ENCODE peak calls at places on chromosome 6, in nine cellular contexts. L is prostate gland, Q is suprapubic skin, G is transverse colon, H is esophagus squamous epithelium, P is HepG2, N is endothelial cell of umbilical vein, K is vagina, W is stomach. Y is an unnamed sample. For H3K4me1 and H3K36me3, the result is how much of the 10 kb centered on the place peaks cover.

GRCh38 chr6:92376711-92377110 is 1042.6 kb downstream of the EPHA7 start:
- DNase-seq in L (no peak), Q (no peak), G (no peak), H (no peak), P (no peak), N (no peak), K (no peak), W (no peak), Y (no peak)

GRCh38 chr6:19802656-19803055 is 34.5 kb upstream of the ID4 start:
- DNase-seq in L (no peak), Q (no peak), G (no peak), H (no peak), P (no peak), N (no peak), K (no peak), W (no peak), Y (no peak)

GRCh38 chr6:13881621-13882165 is 43.1 kb upstream of the RNF182 start:
- DNase-seq in L (no peak), Q (no peak), G (no peak), H (no peak), P (no peak), N (no peak), K (no peak), W (no peak), Y (no peak)

GRCh38 chr6:113458368-113459010 is 398.7 kb upstream of the MARCKS start:
- DNase-seq in L (no peak), Q (no peak), G (no peak), H (no peak), P (no peak), N (peak), K (no peak), W (no peak), Y (no peak)

GRCh38 chr6:47733879-47734558 is 35.6 kb downstream of the ADGRF4 start:
- DNase-seq in L (peak), Q (no peak), G (no peak), H (no peak), P (peak), N (peak), K (no peak), W (no peak), Y (no peak)

GRCh38 chr6:168455847-168456530 is 15.0 kb downstream of the SMOC2 start:
- DNase-seq in L (no peak), Q (no peak), G (no peak), H (no peak), P (no peak), N (no peak), K (no peak), W (no peak), Y (no peak)

GRCh38 chr6:111027219-111027618 is 45.4 kb downstream of the RPF2 start:
- DNase-seq in L (no peak), Q (no peak), G (no peak), H (no peak), P (no peak), N (no peak), K (no peak), W (no peak), Y (no peak)

GRCh38 chr6:34718867-34719441 is 22.4 kb upstream of the ILRUN start:
- DNase-seq in L (no peak), Q (no peak), G (no peak), H (no peak), P (no peak), N (no peak), K (no peak), W (no peak), Y (no peak)

GRCh38 chr6:1821188-1822183 is 211.8 kb downstream of the FOXC1 start:
- DNase-seq in L (no peak), Q (no peak), G (no peak), H (no peak), P (peak), N (peak), K (no peak), W (no peak), Y (peak)

GRCh38 chr6:154595997-154596396 is 85.5 kb upstream of the CNKSR3 start:
- DNase-seq in L (no peak), Q (no peak), G (no peak), H (no peak), P (no peak), N (no peak), K (no peak), W (no peak), Y (no peak)

GRCh38 chr6:80259113-80259512 is 152.6 kb downstream of the BCKDHB start:
- DNase-seq in L (no peak), Q (no peak), G (no peak), H (no peak), P (no peak), N (no peak), K (no peak), W (no peak), Y (no peak)

GRCh38 chr6:52049252-52050050 is 38.0 kb downstream of the PKHD1 start:
- DNase-seq in L (no peak), Q (no peak), G (no peak), H (no peak), P (peak), N (peak), K (no peak), W (no peak), Y (no peak)

GRCh38 chr6:130178692-130179091 is 44.1 kb downstream of the SAMD3 start:
- DNase-seq in L (no peak), Q (no peak), G (no peak), H (no peak), P (peak), N (no peak), K (no peak), W (no peak), Y (no peak)

GRCh38 chr6:53119772-53120409 is 28.8 kb downstream of the GCM1 start:
- DNase-seq in L (no peak), Q (no peak), G (peak), H (no peak), P (peak), N (no peak), K (peak), W (peak), Y (no peak)

GRCh38 chr6:111087871-111088667 is 766 bp downstream of the SLC16A10 start:
- DNase-seq in L (no peak), Q (peak), G (peak), H (no peak), P (peak), N (peak), K (no peak), W (peak), Y (no peak)

GRCh38 chr6:117137711-117138110 is 127.6 kb upstream of the VGLL2 start:
- DNase-seq in L (no peak), Q (no peak), G (no peak), H (no peak), P (no peak), N (no peak), K (no peak), W (no peak), Y (no peak)

GRCh38 chr6:10659697-10660348 is 34.6 kb downstream of the C6orf52 start:
- DNase-seq in L (no peak), Q (no peak), G (no peak), H (no peak), P (no peak), N (no peak), K (no peak), W (peak), Y (no peak)

GRCh38 chr6:121879149-121879548 is 443.7 kb downstream of the GJA1 start:
- DNase-seq in L (no peak), Q (no peak), G (no peak), H (no peak), P (no peak), N (no peak), K (no peak), W (no peak), Y (no peak)

GRCh38 chr6:161417712-161418457 is 144.0 kb upstream of the AGPAT4 start:
- DNase-seq in L (peak), Q (no peak), G (no peak), H (no peak), P (no peak), N (no peak), K (no peak), W (no peak), Y (peak)

DNA sequence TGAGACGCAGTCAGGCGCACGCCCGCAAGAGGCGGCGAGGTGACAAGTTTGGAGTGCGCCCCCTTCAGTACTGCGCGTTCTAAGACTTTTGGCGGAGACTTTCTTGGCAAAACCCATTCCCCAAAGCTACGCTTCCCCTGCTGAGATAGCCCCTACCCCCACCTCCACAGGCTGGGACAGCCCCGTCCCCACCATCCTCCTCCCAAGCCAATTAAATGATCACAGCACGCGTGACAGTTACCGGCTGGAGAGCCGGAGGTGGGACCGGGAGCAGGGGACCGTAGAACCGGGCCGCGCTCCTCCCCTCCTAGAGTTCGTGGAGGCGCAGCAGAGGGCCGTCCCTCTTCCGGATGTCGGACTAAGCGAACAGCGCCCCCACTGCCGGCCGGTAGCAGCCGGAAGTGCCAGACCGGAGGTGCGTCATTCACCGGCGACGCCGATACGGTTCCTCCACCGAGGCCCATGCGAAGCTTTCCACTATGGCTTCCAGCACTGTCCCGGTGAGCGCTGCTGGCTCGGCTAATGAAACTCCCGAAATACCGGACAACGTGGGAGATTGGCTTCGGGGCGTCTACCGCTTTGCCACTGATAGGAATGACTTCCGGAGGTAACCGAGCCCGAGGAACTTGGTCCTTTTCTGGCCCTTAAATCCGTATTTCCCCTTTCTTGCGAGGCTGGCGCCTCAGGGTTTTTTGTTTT is at the start of gene TOMM6:
- DNase-seq in L (peak), Q (peak), G (peak), H (peak), P (peak), N (peak), K (no peak), W (peak), Y (peak)
- TF ChIP-seq POLR2A in L (peak), Q (peak), G (peak), H (peak), P (peak), N (peak), K (no peak), W (no peak), Y (peak)

GRCh38 chr6:16737926-16738325 is 23.3 kb downstream of the ATXN1 start:
- DNase-seq in L (no peak), Q (no peak), G (no peak), H (no peak), P (no peak), N (no peak), K (no peak), W (no peak), Y (no peak)

GRCh38 chr6:16742116-16742515 is 19.1 kb downstream of the ATXN1 start:
- DNase-seq in L (no peak), Q (no peak), G (no peak), H (no peak), P (no peak), N (no peak), K (no peak), W (no peak), Y (no peak)

GRCh38 chr6:16743661-16744210 is 17.5 kb downstream of the ATXN1 start:
- DNase-seq in L (no peak), Q (no peak), G (no peak), H (no peak), P (no peak), N (no peak), K (no peak), W (no peak), Y (no peak)

GRCh38 chr6:16739329-16739801 is 21.9 kb downstream of the ATXN1 start:
- DNase-seq in L (peak), Q (no peak), G (no peak), H (no peak), P (peak), N (no peak), K (no peak), W (no peak), Y (no peak)

DNA sequence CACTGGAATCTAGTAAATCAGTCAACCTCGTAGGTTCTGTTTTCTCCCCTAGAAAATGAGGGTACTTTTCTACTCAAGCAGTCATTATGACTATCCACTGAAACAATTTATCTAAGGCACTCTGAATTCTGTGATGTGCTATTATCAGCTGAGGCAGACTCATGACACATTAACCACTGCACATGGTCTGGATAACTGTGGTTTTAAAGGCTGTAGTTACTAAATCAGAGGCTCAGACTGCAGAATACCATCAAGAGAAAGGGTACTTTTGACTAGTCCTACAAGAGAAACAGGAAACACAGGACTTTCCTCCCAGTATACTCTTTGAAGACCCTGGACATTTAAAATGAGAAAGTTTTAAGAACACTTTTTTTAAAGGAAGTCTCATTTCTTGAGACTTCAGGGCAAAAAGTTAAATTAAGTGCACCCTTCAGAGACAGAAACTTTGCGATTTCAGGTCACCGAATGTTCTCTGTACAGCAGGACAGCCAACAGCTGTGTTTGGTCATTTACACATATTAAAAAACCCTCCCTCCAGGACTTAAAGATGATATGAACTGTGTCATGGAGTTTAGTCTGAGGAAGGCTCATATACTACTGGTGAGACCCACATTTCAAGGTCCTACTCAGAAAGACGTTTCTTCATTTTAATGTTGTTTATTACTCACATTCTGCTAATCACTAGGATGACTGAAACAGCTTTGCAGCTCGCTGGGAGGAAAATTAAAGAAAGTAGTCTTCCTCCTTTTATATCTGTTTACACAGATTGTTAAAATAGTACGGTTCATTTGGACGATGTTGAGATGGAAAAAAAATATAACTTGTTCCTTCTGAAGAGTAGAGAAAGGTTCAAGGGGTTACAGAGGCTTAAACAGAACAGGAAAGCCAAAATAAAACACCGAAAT is 19.9 kb downstream of the ATXN1 start:
- DNase-seq in L (no peak), Q (no peak), G (no peak), H (no peak), P (no peak), N (no peak), K (no peak), W (no peak), Y (no peak)
- H3K4me1 ChIP-seq in L (under half), Q (under half), G (half or more), H (under half), P (half or more), N (under half), K (half or more), W (half or more), Y (half or more)

GRCh38 chr6:160093946-160094345 is 27.7 kb upstream of the SLC22A1 start:
- DNase-seq in L (no peak), Q (no peak), G (no peak), H (no peak), P (no peak), N (no peak), K (no peak), W (no peak), Y (no peak)
- H3K36me3 ChIP-seq in L (under half), Q (half or more), G (half or more), H (half or more), P (under half), N (under half), K (half or more), W (half or more), Y (under half)

GRCh38 chr6:26286168-26286854 is 78.7 kb upstream of the BTN3A2 start:
- DNase-seq in L (peak), Q (peak), G (peak), H (no peak), P (peak), N (peak), K (no peak), W (peak), Y (peak)

GRCh38 chr6:26284537-26285142 is 80.4 kb upstream of the BTN3A2 start:
- DNase-seq in L (peak), Q (peak), G (peak), H (no peak), P (no peak), N (peak), K (no peak), W (peak), Y (peak)

GRCh38 chr6:26280409-26280808 is 84.6 kb upstream of the BTN3A2 start:
- DNase-seq in L (no peak), Q (no peak), G (no peak), H (no peak), P (no peak), N (no peak), K (no peak), W (no peak), Y (no peak)

GRCh38 chr6:26288155-26288554 is 76.8 kb upstream of the BTN3A2 start:
- DNase-seq in L (no peak), Q (no peak), G (no peak), H (no peak), P (no peak), N (no peak), K (no peak), W (no peak), Y (no peak)

GRCh38 chr6:26285143-26286134 is 79.6 kb upstream of the BTN3A2 start:
- DNase-seq in L (peak), Q (peak), G (peak), H (peak), P (peak), N (peak), K (peak), W (peak), Y (peak)
- TF ChIP-seq POLR2A in L (peak), Q (peak), G (peak), H (peak), P (peak), N (peak), K (no peak), W (no peak), Y (peak)

GRCh38 chr6:43806758-43807227 is 36.8 kb downstream of the VEGFA start:
- DNase-seq in L (no peak), Q (no peak), G (no peak), H (no peak), P (no peak), N (no peak), K (no peak), W (no peak), Y (no peak)
- H3K4me1 ChIP-seq in L (under half), Q (under half), G (half or more), H (under half), P (half or more), N (under half), K (under half), W (half or more), Y (under half)

GRCh38 chr6:138914701-138915100 is 73.4 kb downstream of the REPS1 start:
- DNase-seq in L (no peak), Q (no peak), G (no peak), H (no peak), P (no peak), N (no peak), K (no peak), W (no peak), Y (no peak)

GRCh38 chr6:138909511-138909910 is 78.5 kb downstream of the REPS1 start:
- DNase-seq in L (no peak), Q (no peak), G (no peak), H (no peak), P (no peak), N (peak), K (no peak), W (no peak), Y (no peak)

GRCh38 chr6:138907167-138907566 is 80.9 kb downstream of the REPS1 start:
- DNase-seq in L (no peak), Q (no peak), G (no peak), H (no peak), P (no peak), N (no peak), K (no peak), W (no peak), Y (no peak)

GRCh38 chr6:138909975-138910374 is 78.1 kb downstream of the REPS1 start:
- DNase-seq in L (no peak), Q (no peak), G (no peak), H (no peak), P (no peak), N (no peak), K (no peak), W (no peak), Y (peak)

DNA sequence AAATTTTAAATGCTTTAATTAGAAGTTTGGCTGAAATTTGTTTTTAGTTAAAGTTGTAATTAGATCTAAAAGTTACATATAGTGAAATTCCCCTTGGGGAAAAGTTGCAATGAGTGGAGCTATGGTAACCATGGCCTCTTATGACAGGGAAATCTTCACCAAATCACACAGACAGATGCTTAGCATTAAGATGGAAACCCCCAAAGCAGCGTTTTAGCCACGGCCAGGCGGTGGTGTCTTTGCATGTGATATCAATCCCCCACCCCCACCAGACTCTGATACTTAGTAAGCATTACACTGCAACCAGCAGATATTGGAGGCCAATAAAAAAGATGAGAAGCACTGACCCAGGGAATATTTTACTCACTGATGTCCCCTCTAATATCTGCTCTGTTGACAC is 75.7 kb downstream of the REPS1 start:
- DNase-seq in L (no peak), Q (no peak), G (no peak), H (no peak), P (no peak), N (no peak), K (no peak), W (no peak), Y (no peak)
- H3K36me3 ChIP-seq in L (under half), Q (half or more), G (under half), H (half or more), P (under half), N (under half), K (half or more), W (under half), Y (half or more)

DNA sequence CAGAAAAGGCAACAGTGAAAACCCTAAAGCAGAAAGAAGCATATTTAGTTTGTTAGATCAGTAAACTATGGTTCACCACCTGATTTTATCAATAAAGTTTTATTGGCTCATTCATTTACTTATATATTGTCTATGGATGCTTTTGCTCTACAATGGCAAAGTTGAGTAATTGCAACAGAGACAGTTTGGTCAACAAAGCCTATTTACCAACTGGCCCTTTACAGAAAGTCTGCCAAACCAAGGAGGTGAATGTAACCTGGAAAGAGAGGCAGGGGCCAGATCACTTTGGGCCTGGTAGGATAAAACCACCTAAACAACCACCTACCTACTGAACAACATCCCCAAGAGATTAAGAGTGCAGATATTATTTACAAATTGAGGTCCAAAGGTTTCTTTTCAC is 19.4 kb downstream of the SAYSD1 start:
- DNase-seq in L (no peak), Q (no peak), G (no peak), H (no peak), P (no peak), N (no peak), K (no peak), W (no peak), Y (no peak)
- TF ChIP-seq POLR2A in L (no peak), Q (no peak), G (no peak), H (no peak), P (no peak), N (no peak), K (no peak), W (no peak), Y (no peak)

Y was measured in heart left ventricle.